ENCODE peak calls at places on chromosome 22, in seven cellular contexts. One of them, this sample, is unnamed.

GRCh38 chr22:39013923-39014722 is at the start of gene APOBEC3C:
- DNase-seq in stimulated activated CD4-positive, alpha-beta T cell treated with anti-CD3 and anti-CD28 coated beads, Interleukin-2, amount 100 ng/mL, for 4 hours: peak; percentile 62
- DNase-seq in H54: peak; percentile 50
- DNase-seq in stimulated activated CD8-positive, alpha-beta memory T cell treated with anti-CD3 and anti-CD28 coated beads, Interleukin-12 subunit alpha, Interleukin-12 subunit beta, amount 100 ng/mL, for 1 hour: peak; percentile 62
- DNase-seq in GM20000: peak; percentile 84
- DNase-seq in GM12891: peak; percentile 75
- DNase-seq in fibroblast of mammary gland: peak; percentile 88
- DNase-seq in this sample: peak; percentile 72

GRCh38 chr22:45608763-45609180 is 62.9 kb upstream of the ATXN10 start:
- DNase-seq in stimulated activated CD4-positive, alpha-beta T cell treated with anti-CD3 and anti-CD28 coated beads, Interleukin-2, amount 100 ng/mL, for 4 hours: no peak
- DNase-seq in H54: peak; percentile 52
- DNase-seq in stimulated activated CD8-positive, alpha-beta memory T cell treated with anti-CD3 and anti-CD28 coated beads, Interleukin-12 subunit alpha, Interleukin-12 subunit beta, amount 100 ng/mL, for 1 hour: no peak
- DNase-seq in GM20000: no peak
- DNase-seq in GM12891: no peak
- DNase-seq in fibroblast of mammary gland: peak; percentile 79
- DNase-seq in this sample: no peak

GRCh38 chr22:25777411-25777810 is 35.4 kb downstream of the MYO18B start:
- DNase-seq in stimulated activated CD4-positive, alpha-beta T cell treated with anti-CD3 and anti-CD28 coated beads, Interleukin-2, amount 100 ng/mL, for 4 hours: no peak
- DNase-seq in H54: no peak
- DNase-seq in stimulated activated CD8-positive, alpha-beta memory T cell treated with anti-CD3 and anti-CD28 coated beads, Interleukin-12 subunit alpha, Interleukin-12 subunit beta, amount 100 ng/mL, for 1 hour: no peak
- DNase-seq in GM20000: no peak
- DNase-seq in GM12891: no peak
- DNase-seq in fibroblast of mammary gland: no peak
- DNase-seq in this sample: no peak

GRCh38 chr22:23363683-23364082 is 183.4 kb downstream of the BCR start:
- DNase-seq in stimulated activated CD4-positive, alpha-beta T cell treated with anti-CD3 and anti-CD28 coated beads, Interleukin-2, amount 100 ng/mL, for 4 hours: no peak
- DNase-seq in H54: no peak
- DNase-seq in stimulated activated CD8-positive, alpha-beta memory T cell treated with anti-CD3 and anti-CD28 coated beads, Interleukin-12 subunit alpha, Interleukin-12 subunit beta, amount 100 ng/mL, for 1 hour: no peak
- DNase-seq in GM20000: no peak
- DNase-seq in GM12891: no peak
- DNase-seq in fibroblast of mammary gland: no peak
- DNase-seq in this sample: no peak

GRCh38 chr22:32801436-32802290 is at the start of gene TIMP3:
- DNase-seq in stimulated activated CD4-positive, alpha-beta T cell treated with anti-CD3 and anti-CD28 coated beads, Interleukin-2, amount 100 ng/mL, for 4 hours: no peak
- DNase-seq in H54: no peak
- DNase-seq in stimulated activated CD8-positive, alpha-beta memory T cell treated with anti-CD3 and anti-CD28 coated beads, Interleukin-12 subunit alpha, Interleukin-12 subunit beta, amount 100 ng/mL, for 1 hour: no peak
- DNase-seq in GM20000: no peak
- DNase-seq in GM12891: no peak
- DNase-seq in fibroblast of mammary gland: peak; percentile 65
- DNase-seq in this sample: peak; percentile 58

GRCh38 chr22:42993651-42994275 is 21.2 kb downstream of the PACSIN2 start:
- DNase-seq in stimulated activated CD4-positive, alpha-beta T cell treated with anti-CD3 and anti-CD28 coated beads, Interleukin-2, amount 100 ng/mL, for 4 hours: no peak
- DNase-seq in H54: no peak
- DNase-seq in stimulated activated CD8-positive, alpha-beta memory T cell treated with anti-CD3 and anti-CD28 coated beads, Interleukin-12 subunit alpha, Interleukin-12 subunit beta, amount 100 ng/mL, for 1 hour: no peak
- DNase-seq in GM20000: no peak
- DNase-seq in GM12891: no peak
- DNase-seq in fibroblast of mammary gland: peak; percentile 65
- DNase-seq in this sample: no peak

GRCh38 chr22:32539631-32540449 is 65.2 kb downstream of the FBXO7 start:
- DNase-seq in stimulated activated CD4-positive, alpha-beta T cell treated with anti-CD3 and anti-CD28 coated beads, Interleukin-2, amount 100 ng/mL, for 4 hours: no peak
- DNase-seq in H54: no peak
- DNase-seq in stimulated activated CD8-positive, alpha-beta memory T cell treated with anti-CD3 and anti-CD28 coated beads, Interleukin-12 subunit alpha, Interleukin-12 subunit beta, amount 100 ng/mL, for 1 hour: no peak
- DNase-seq in GM20000: no peak
- DNase-seq in GM12891: no peak
- DNase-seq in fibroblast of mammary gland: no peak
- DNase-seq in this sample: no peak

GRCh38 chr22:36856792-36857135 is 4.0 kb upstream of the NCF4 start:
- DNase-seq in stimulated activated CD4-positive, alpha-beta T cell treated with anti-CD3 and anti-CD28 coated beads, Interleukin-2, amount 100 ng/mL, for 4 hours: no peak
- DNase-seq in H54: no peak
- DNase-seq in stimulated activated CD8-positive, alpha-beta memory T cell treated with anti-CD3 and anti-CD28 coated beads, Interleukin-12 subunit alpha, Interleukin-12 subunit beta, amount 100 ng/mL, for 1 hour: no peak
- DNase-seq in GM20000: no peak
- DNase-seq in GM12891: no peak
- DNase-seq in fibroblast of mammary gland: no peak
- DNase-seq in this sample: no peak

GRCh38 chr22:50688448-50688847 is 15.8 kb downstream of the SHANK3 start:
- DNase-seq in stimulated activated CD4-positive, alpha-beta T cell treated with anti-CD3 and anti-CD28 coated beads, Interleukin-2, amount 100 ng/mL, for 4 hours: no peak
- DNase-seq in H54: no peak
- DNase-seq in stimulated activated CD8-positive, alpha-beta memory T cell treated with anti-CD3 and anti-CD28 coated beads, Interleukin-12 subunit alpha, Interleukin-12 subunit beta, amount 100 ng/mL, for 1 hour: no peak
- DNase-seq in GM20000: no peak
- DNase-seq in GM12891: no peak
- DNase-seq in fibroblast of mammary gland: no peak
- DNase-seq in this sample: peak; percentile 4

GRCh38 chr22:43824724-43825485 is 12.8 kb upstream of the EFCAB6 start:
- DNase-seq in stimulated activated CD4-positive, alpha-beta T cell treated with anti-CD3 and anti-CD28 coated beads, Interleukin-2, amount 100 ng/mL, for 4 hours: no peak
- DNase-seq in H54: no peak
- DNase-seq in stimulated activated CD8-positive, alpha-beta memory T cell treated with anti-CD3 and anti-CD28 coated beads, Interleukin-12 subunit alpha, Interleukin-12 subunit beta, amount 100 ng/mL, for 1 hour: no peak
- DNase-seq in GM20000: no peak
- DNase-seq in GM12891: peak; percentile 10
- DNase-seq in fibroblast of mammary gland: no peak
- DNase-seq in this sample: peak; percentile 4

GRCh38 chr22:46050451-46050845 is 73.5 kb upstream of the WNT7B start:
- DNase-seq in stimulated activated CD4-positive, alpha-beta T cell treated with anti-CD3 and anti-CD28 coated beads, Interleukin-2, amount 100 ng/mL, for 4 hours: no peak
- DNase-seq in H54: no peak
- DNase-seq in stimulated activated CD8-positive, alpha-beta memory T cell treated with anti-CD3 and anti-CD28 coated beads, Interleukin-12 subunit alpha, Interleukin-12 subunit beta, amount 100 ng/mL, for 1 hour: no peak
- DNase-seq in GM20000: no peak
- DNase-seq in GM12891: no peak
- DNase-seq in fibroblast of mammary gland: no peak
- DNase-seq in this sample: no peak

GRCh38 chr22:47544696-47545095 is 782.2 kb downstream of the TBC1D22A start:
- DNase-seq in stimulated activated CD4-positive, alpha-beta T cell treated with anti-CD3 and anti-CD28 coated beads, Interleukin-2, amount 100 ng/mL, for 4 hours: no peak
- DNase-seq in H54: no peak
- DNase-seq in stimulated activated CD8-positive, alpha-beta memory T cell treated with anti-CD3 and anti-CD28 coated beads, Interleukin-12 subunit alpha, Interleukin-12 subunit beta, amount 100 ng/mL, for 1 hour: no peak
- DNase-seq in GM20000: no peak
- DNase-seq in GM12891: no peak
- DNase-seq in fibroblast of mammary gland: no peak
- DNase-seq in this sample: no peak

GRCh38 chr22:44931077-44931540 is 78.7 kb downstream of the PHF21B start:
- DNase-seq in stimulated activated CD4-positive, alpha-beta T cell treated with anti-CD3 and anti-CD28 coated beads, Interleukin-2, amount 100 ng/mL, for 4 hours: no peak
- DNase-seq in H54: peak; percentile 23
- DNase-seq in stimulated activated CD8-positive, alpha-beta memory T cell treated with anti-CD3 and anti-CD28 coated beads, Interleukin-12 subunit alpha, Interleukin-12 subunit beta, amount 100 ng/mL, for 1 hour: no peak
- DNase-seq in GM20000: no peak
- DNase-seq in GM12891: no peak
- DNase-seq in fibroblast of mammary gland: peak; percentile 0
- DNase-seq in this sample: no peak

GRCh38 chr22:19749876-19750275 is 10.7 kb upstream of the TBX1 start:
- DNase-seq in stimulated activated CD4-positive, alpha-beta T cell treated with anti-CD3 and anti-CD28 coated beads, Interleukin-2, amount 100 ng/mL, for 4 hours: no peak
- DNase-seq in H54: no peak
- DNase-seq in stimulated activated CD8-positive, alpha-beta memory T cell treated with anti-CD3 and anti-CD28 coated beads, Interleukin-12 subunit alpha, Interleukin-12 subunit beta, amount 100 ng/mL, for 1 hour: no peak
- DNase-seq in GM20000: no peak
- DNase-seq in GM12891: no peak
- DNase-seq in fibroblast of mammary gland: no peak
- DNase-seq in this sample: no peak

GRCh38 chr22:37184816-37185541 is 3.1 kb downstream of the C1QTNF6 start:
- DNase-seq in stimulated activated CD4-positive, alpha-beta T cell treated with anti-CD3 and anti-CD28 coated beads, Interleukin-2, amount 100 ng/mL, for 4 hours: no peak
- DNase-seq in H54: no peak
- DNase-seq in stimulated activated CD8-positive, alpha-beta memory T cell treated with anti-CD3 and anti-CD28 coated beads, Interleukin-12 subunit alpha, Interleukin-12 subunit beta, amount 100 ng/mL, for 1 hour: no peak
- DNase-seq in GM20000: no peak
- DNase-seq in GM12891: no peak
- DNase-seq in fibroblast of mammary gland: no peak
- DNase-seq in this sample: no peak